ENCODE peak calls at places on chromosomes 4 and X, in six cellular contexts. D is HFFc6; C is cardiac fibroblast; U is GM18507; L is fibroblast of mammary gland; Q is stimulated activated CD4-positive, alpha-beta T cell treated with anti-CD3 and anti-CD28 coated beads, Interleukin-2, amount 100 ng/mL, for 24 hours. Z is an unnamed sample.

GRCh38 chr4:99352602-99353580 is at the start of gene ADH1C:
- DNase-seq in Q (no peak), C (peak; percentile 44), U (no peak), L (peak; percentile 46), D (no peak), Z (no peak)

GRCh38 chr4:54992266-54992665 is 133.1 kb downstream of the KDR start:
- DNase-seq in C (no peak), Q (no peak), U (no peak), D (no peak), L (no peak), Z (no peak)

GRCh38 chr4:125357675-125358074 is 42.9 kb downstream of the FAT4 start:
- DNase-seq in U (no peak), D (no peak), L (no peak), Q (no peak), C (no peak), Z (no peak)

GRCh38 chrX:69195197-69195596 is 29.9 kb upstream of the PJA1 start:
- DNase-seq in D (no peak), Q (no peak), U (no peak), L (no peak), C (no peak), Z (no peak)

GRCh38 chrX:120406638-120407037 is 44.7 kb downstream of the ATP1B4 start:
- DNase-seq in U (no peak), C (no peak), D (no peak), Q (no peak), L (no peak), Z (no peak)

GRCh38 chrX:150155396-150156048 is 207.6 kb upstream of the MAMLD1 start:
- DNase-seq in D (peak; percentile 67), U (no peak), L (peak; percentile 75), Q (no peak), C (peak; percentile 68), Z (peak; percentile 25)

GRCh38 chrX:77622672-77623071 is 163.3 kb downstream of the ATRX start:
- DNase-seq in C (no peak), Q (peak; percentile 17), U (no peak), L (no peak), D (no peak), Z (no peak)

GRCh38 chr4:144090744-144091143 is 49.8 kb downstream of the GYPA start:
- DNase-seq in D (no peak), L (no peak), C (no peak), Q (no peak), U (no peak), Z (no peak)

GRCh38 chr4:3128976-3129375 is 54.5 kb downstream of the HTT start:
- DNase-seq in D (no peak), Q (no peak), U (no peak), C (peak; percentile 65), L (peak; percentile 71), Z (peak; percentile 73)

GRCh38 chr4:27194599-27194998 is 334.0 kb downstream of the STIM2 start:
- DNase-seq in D (no peak), C (no peak), U (no peak), Q (no peak), L (no peak), Z (no peak)

GRCh38 chr4:70505152-70505748 is 13.1 kb upstream of the AMTN start:
- DNase-seq in L (peak; percentile 55), C (peak; percentile 62), D (peak; percentile 23), U (peak; percentile 2), Q (peak; percentile 60), Z (peak; percentile 60)

GRCh38 chrX:28639502-28639901 is 52.3 kb downstream of the IL1RAPL1 start:
- DNase-seq in L (no peak), Q (no peak), D (no peak), C (no peak), U (no peak), Z (peak; percentile 7)

GRCh38 chrX:118780915-118781314 is 42.7 kb upstream of the ZCCHC12 start:
- DNase-seq in D (no peak), Q (no peak), L (peak; percentile 59), U (no peak), C (peak; percentile 86), Z (peak; percentile 11)

GRCh38 chrX:114800719-114801118 is 216.7 kb downstream of the IL13RA2 start:
- DNase-seq in L (peak; percentile 90), U (no peak), D (peak; percentile 63), C (peak; percentile 83), Q (no peak), Z (peak; percentile 85)

GRCh38 chr4:185004562-185005208 is 13.6 kb upstream of the HELT start:
- DNase-seq in L (no peak), Q (no peak), U (no peak), C (no peak), D (no peak), Z (no peak)

GRCh38 chr4:75834772-75835154 is 67.5 kb downstream of the PPEF2 start:
- DNase-seq in D (no peak), L (peak; percentile 42), C (no peak), Q (no peak), U (no peak), Z (peak; percentile 29)

GRCh38 chrX:111641969-111642368 is 39.0 kb upstream of the ALG13 start:
- DNase-seq in U (no peak), L (no peak), C (no peak), Q (no peak), D (no peak), Z (no peak)

GRCh38 chr4:109032676-109033075 is 269.8 kb downstream of the COL25A1 start:
- DNase-seq in U (no peak), Q (no peak), C (no peak), D (no peak), L (no peak), Z (no peak)

GRCh38 chr4:153428816-153429592 is 37.2 kb upstream of the TMEM131L start:
- DNase-seq in U (no peak), L (no peak), C (no peak), D (no peak), Q (no peak), Z (peak; percentile 22)

GRCh38 chr4:185573651-185574199 is 38.4 kb upstream of the PDLIM3 start:
- DNase-seq in D (peak; percentile 81), Q (no peak), C (peak; percentile 82), U (no peak), L (peak; percentile 79), Z (peak; percentile 93)

Z was measured in iris pigment epithelial cell.